ENCODE peak calls at places on chromosomes 11 and 22, in seven cellular contexts. C is lower lobe of right lung, N is neural crest cell, M is fibroblast of villous mesenchyme, K is esophagus squamous epithelium, I is GM10248, D is cardiac muscle cell. Y is an unnamed sample.

GRCh38 chr11:120205596-120206161 is 5.2 kb upstream of the OAF start:
- DNase-seq in C (no peak), N (no peak), M (peak; percentile 77), K (no peak), I (no peak), D (peak; percentile 61), Y (peak; percentile 58)

GRCh38 chr11:12693075-12693473 is 18.9 kb downstream of the TEAD1 start:
- DNase-seq in C (no peak), N (no peak), M (peak; percentile 77), K (no peak), I (no peak), D (no peak), Y (peak; percentile 35)

GRCh38 chr11:94511932-94512781 is at the start of gene C11orf97:
- DNase-seq in C (peak; percentile 76), N (peak; percentile 62), M (peak; percentile 24), K (no peak), I (peak; percentile 49), D (peak; percentile 56), Y (peak; percentile 19)

GRCh38 chr11:43035011-43035564 is 276.7 kb upstream of the API5 start:
- DNase-seq in C (no peak), N (no peak), M (no peak), K (no peak), I (no peak), D (no peak), Y (no peak)

GRCh38 chr22:39746600-39747262 is 146.8 kb downstream of the ENTHD1 start:
- DNase-seq in C (no peak), N (no peak), M (no peak), K (no peak), I (no peak), D (no peak), Y (no peak)

GRCh38 chr11:15662285-15662684 is 547.6 kb downstream of the INSC start:
- DNase-seq in C (no peak), N (no peak), M (no peak), K (no peak), I (no peak), D (no peak), Y (no peak)

GRCh38 chr11:45929486-45930030 is 7.1 kb downstream of the LARGE2 start:
- DNase-seq in C (no peak), N (no peak), M (no peak), K (no peak), I (no peak), D (no peak), Y (no peak)

GRCh38 chr11:47591764-47592163 is 2.4 kb downstream of the C1QTNF4 start:
- DNase-seq in C (no peak), N (no peak), M (no peak), K (no peak), I (no peak), D (no peak), Y (no peak)

GRCh38 chr22:37130031-37130430 is 19.7 kb downstream of the IL2RB start:
- DNase-seq in C (no peak), N (no peak), M (no peak), K (no peak), I (no peak), D (no peak), Y (no peak)

GRCh38 chr11:129995163-129995562 is 7.5 kb downstream of the PRDM10 start:
- DNase-seq in C (no peak), N (no peak), M (no peak), K (no peak), I (no peak), D (no peak), Y (no peak)

GRCh38 chr22:37244922-37245722 is 1.1 kb upstream of the RAC2 start:
- DNase-seq in C (peak; percentile 41), N (no peak), M (no peak), K (no peak), I (peak; percentile 56), D (no peak), Y (no peak)

GRCh38 chr11:133956650-133957633 is at the start of gene IGSF9B:
- DNase-seq in C (peak; percentile 87), N (peak; percentile 77), M (peak; percentile 49), K (no peak), I (peak; percentile 93), D (peak; percentile 82), Y (peak; percentile 89)

GRCh38 chr11:2202071-2202899 is 30.7 kb upstream of the TH start:
- DNase-seq in C (peak; percentile 79), N (no peak), M (no peak), K (no peak), I (no peak), D (no peak), Y (peak; percentile 14)
- TF ChIP-seq CTCF in C (no peak), N (no peak), M (no peak), K (no peak), I (no peak), D (no peak), Y (no peak)

GRCh38 chr11:63938481-63939350 is at the start of gene NAA40:
- DNase-seq in C (peak; percentile 97), N (peak; percentile 88), M (peak; percentile 91), K (peak; percentile 72), I (peak; percentile 99), D (peak; percentile 97), Y (peak; percentile 96)
- TF ChIP-seq CTCF in C (no peak), N (no peak), M (peak; percentile 1), K (no peak), I (no peak), D (no peak), Y (no peak)

GRCh38 chr22:19819209-19819910 is 35.3 kb downstream of the GNB1L start:
- DNase-seq in C (no peak), N (no peak), M (no peak), K (no peak), I (no peak), D (no peak), Y (no peak)

GRCh38 chr22:19821523-19822300 is 33.0 kb downstream of the GNB1L start:
- DNase-seq in C (peak; percentile 27), N (no peak), M (no peak), K (no peak), I (no peak), D (no peak), Y (no peak)

GRCh38 chr22:19819911-19820879 is 34.5 kb downstream of the GNB1L start:
- DNase-seq in C (peak; percentile 30), N (no peak), M (no peak), K (no peak), I (no peak), D (no peak), Y (no peak)

GRCh38 chr22:19822301-19823117 is 32.2 kb downstream of the GNB1L start:
- DNase-seq in C (peak; percentile 50), N (no peak), M (no peak), K (no peak), I (no peak), D (no peak), Y (no peak)

DNA sequence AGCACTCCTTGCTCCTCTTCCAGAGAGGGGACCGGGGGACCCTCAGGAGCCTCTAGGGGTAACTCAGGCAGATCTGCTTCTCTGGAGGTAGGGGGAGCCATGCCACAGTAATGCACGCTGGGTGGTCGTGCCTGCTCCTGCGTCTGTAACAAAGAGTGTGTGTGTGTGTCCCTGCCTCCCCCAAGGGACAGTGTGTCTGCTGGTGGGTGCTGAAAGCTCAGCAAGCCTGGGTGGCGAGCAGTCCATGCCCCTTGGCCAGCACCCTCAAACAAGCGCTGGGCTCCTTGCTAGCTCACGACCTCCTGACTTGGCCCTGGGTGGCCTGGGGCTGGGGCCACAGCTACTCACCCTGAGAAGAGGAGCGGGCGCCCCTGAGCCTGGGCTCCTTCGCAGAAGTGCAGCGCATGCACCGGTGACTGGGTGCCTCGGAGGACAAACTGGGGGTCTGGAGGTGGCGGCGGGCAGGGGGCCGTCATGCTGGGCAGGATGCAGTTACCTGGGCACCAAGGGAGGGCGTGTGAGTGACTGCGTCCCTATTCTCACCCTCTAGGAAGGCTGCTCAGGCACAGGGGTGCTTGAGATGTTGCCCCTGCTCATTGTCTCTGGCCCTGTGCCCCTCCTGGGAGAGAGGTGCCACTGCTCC is 33.7 kb downstream of the GNB1L start:
- DNase-seq in C (peak; percentile 41), N (no peak), M (no peak), K (no peak), I (no peak), D (no peak), Y (no peak)
- TF ChIP-seq CTCF in C (no peak), N (no peak), M (no peak), K (no peak), I (no peak), D (no peak), Y (no peak)

GRCh38 chr11:60129853-60130252 is 41.4 kb downstream of the MS4A2 start:
- DNase-seq in C (no peak), N (no peak), M (no peak), K (no peak), I (no peak), D (no peak), Y (no peak)

GRCh38 chr11:60131943-60132342 is 43.5 kb downstream of the MS4A2 start:
- DNase-seq in C (no peak), N (no peak), M (no peak), K (no peak), I (no peak), D (no peak), Y (no peak)

GRCh38 chr11:60127311-60127811 is 38.9 kb downstream of the MS4A2 start:
- DNase-seq in C (no peak), N (no peak), M (no peak), K (no peak), I (no peak), D (no peak), Y (peak; percentile 4)

GRCh38 chr11:60128376-60128775 is 39.9 kb downstream of the MS4A2 start:
- DNase-seq in C (no peak), N (no peak), M (no peak), K (no peak), I (no peak), D (no peak), Y (no peak)

GRCh38 chr11:60130496-60130895 is 42.0 kb downstream of the MS4A2 start:
- DNase-seq in C (no peak), N (peak; percentile 22), M (peak; percentile 3), K (no peak), I (peak; percentile 23), D (peak; percentile 3), Y (peak; percentile 40)
- TF ChIP-seq CTCF in C (peak; percentile 28), N (peak; percentile 53), M (no peak), K (no peak), I (peak; percentile 35), D (no peak), Y (peak; percentile 41)